ENCODE peak calls at places on chromosomes 3 and 15, in six cellular contexts. Y, X, C, W, M and N are unnamed samples.

GRCh38 chr3:136332776-136333175 is 82.6 kb downstream of the PCCB start:
- DNase-seq in Y (peak), X (no peak), C (no peak), W (no peak), M (no peak), N (no peak)

GRCh38 chr15:22229971-22230815 is 149.9 kb downstream of the OR4M2 start:
- DNase-seq in C (no peak), M (no peak), W (no peak), X (no peak), Y (no peak), N (no peak)

GRCh38 chr3:197603317-197603933 is 47.7 kb upstream of the BDH1 start:
- DNase-seq in Y (no peak), M (no peak), W (no peak), C (no peak), X (peak), N (no peak)

GRCh38 chr3:121231872-121232271 is 313.9 kb downstream of the POLQ start:
- DNase-seq in Y (no peak), M (no peak), C (no peak), W (no peak), X (no peak), N (no peak)

GRCh38 chr15:72128360-72128759 is 10.2 kb downstream of the SENP8 start:
- DNase-seq in Y (no peak), C (no peak), X (no peak), M (no peak), W (no peak), N (no peak)

GRCh38 chr15:47824185-47824584 is 106.9 kb downstream of the SEMA6D start:
- DNase-seq in X (no peak), C (no peak), M (no peak), W (no peak), Y (no peak), N (no peak)

GRCh38 chr3:112350181-112350825 is 17.3 kb downstream of the CD200 start:
- DNase-seq in Y (no peak), M (no peak), X (no peak), C (no peak), W (no peak), N (no peak)

GRCh38 chr3:47016934-47017435 is 37.5 kb downstream of the NBEAL2 start:
- DNase-seq in X (peak), Y (no peak), M (no peak), W (peak), C (no peak), N (no peak)

GRCh38 chr3:84209473-84209872 is 749.3 kb upstream of the CADM2 start:
- DNase-seq in Y (no peak), C (no peak), M (no peak), W (no peak), X (no peak), N (no peak)

GRCh38 chr3:9746330-9746729 is 3.4 kb upstream of the OGG1 start:
- DNase-seq in Y (no peak), W (peak), M (peak), X (no peak), C (no peak), N (no peak)

GRCh38 chr15:50256188-50257041 is 9.1 kb downstream of the HDC start:
- DNase-seq in X (no peak), Y (no peak), M (no peak), W (no peak), C (no peak), N (peak)

GRCh38 chr3:49671291-49672288 is 2.6 kb upstream of the APEH start:
- DNase-seq in C (peak), Y (peak), W (peak), M (peak), X (peak), N (peak)

GRCh38 chr3:187684880-187685279 is 14.7 kb upstream of the SST start:
- DNase-seq in M (no peak), W (no peak), X (no peak), C (no peak), Y (no peak), N (no peak)

GRCh38 chr15:29133321-29133720 is 136.3 kb downstream of the NSMCE3 start:
- DNase-seq in X (no peak), M (no peak), W (no peak), Y (peak), C (no peak), N (no peak)

GRCh38 chr3:126291537-126291936 is 65.7 kb downstream of the KLF15 start:
- DNase-seq in C (no peak), X (no peak), Y (no peak), W (no peak), M (no peak), N (no peak)

GRCh38 chr3:64329037-64329436 is 103.8 kb upstream of the PRICKLE2 start:
- DNase-seq in W (no peak), Y (no peak), X (no peak), C (no peak), M (no peak), N (no peak)

GRCh38 chr3:193388371-193388770 is 9.8 kb upstream of the ATP13A5 start:
- DNase-seq in M (no peak), Y (no peak), W (no peak), X (no peak), C (no peak), N (no peak)

GRCh38 chr15:97482521-97482920 is 478.0 kb upstream of the ARRDC4 start:
- DNase-seq in X (no peak), Y (no peak), C (no peak), W (no peak), M (no peak), N (peak)

GRCh38 chr15:82649226-82649999 is 2.2 kb upstream of the CPEB1 start:
- DNase-seq in X (peak), M (no peak), W (no peak), C (no peak), Y (no peak), N (no peak)

GRCh38 chr3:123334056-123334455 is 114.8 kb downstream of the ADCY5 start:
- DNase-seq in Y (no peak), C (no peak), M (no peak), W (no peak), X (no peak), N (no peak)

GRCh38 chr3:150165396-150166094 is 194.8 kb upstream of the PFN2 start:
- DNase-seq in C (no peak), X (no peak), W (no peak), M (no peak), Y (no peak), N (no peak)

GRCh38 chr15:82937659-82938058 is 14.9 kb downstream of the HOMER2 start:
- DNase-seq in X (no peak), Y (no peak), W (no peak), M (no peak), C (no peak), N (no peak)

GRCh38 chr3:124814620-124815421 is 72.3 kb downstream of the ITGB5 start:
- DNase-seq in Y (no peak), X (no peak), W (no peak), M (peak), C (no peak), N (peak)

GRCh38 chr3:123753321-123753720 is 130.8 kb downstream of the MYLK start:
- DNase-seq in W (no peak), X (no peak), M (no peak), Y (no peak), C (no peak), N (no peak)

GRCh38 chr3:110710605-110711004 is 361.0 kb upstream of the NECTIN3 start:
- DNase-seq in W (no peak), M (peak), C (no peak), X (no peak), Y (no peak), N (peak)

GRCh38 chr3:43455233-43455632 is 166.6 kb downstream of the ANO10 start:
- DNase-seq in W (no peak), M (peak), X (no peak), Y (no peak), C (no peak), N (peak)

GRCh38 chr15:98075441-98075840 is 114.9 kb downstream of the ARRDC4 start:
- DNase-seq in C (no peak), Y (no peak), M (no peak), X (no peak), W (no peak), N (no peak)

GRCh38 chr3:35505181-35505580 is 134.1 kb upstream of the ARPP21 start:
- DNase-seq in M (peak), X (no peak), C (no peak), Y (no peak), W (no peak), N (no peak)

GRCh38 chr3:98246142-98246541 is 17.9 kb upstream of the OR5H6 start:
- DNase-seq in W (no peak), M (no peak), Y (no peak), X (no peak), C (no peak), N (no peak)

GRCh38 chr3:159804726-159805410 is 183.8 kb upstream of the IL12A start:
- DNase-seq in Y (peak), M (peak), C (peak), X (peak), W (peak), N (peak)

GRCh38 chr3:159805411-159805772 is 183.2 kb upstream of the IL12A start:
- DNase-seq in C (no peak), M (no peak), X (no peak), Y (no peak), W (no peak), N (no peak)

GRCh38 chr3:159803444-159803843 is 185.2 kb upstream of the IL12A start:
- DNase-seq in X (no peak), M (no peak), W (no peak), Y (no peak), C (no peak), N (no peak)

GRCh38 chr3:159807137-159808028 is 181.3 kb upstream of the IL12A start:
- DNase-seq in M (no peak), C (no peak), X (no peak), Y (no peak), W (no peak), N (no peak)

DNA sequence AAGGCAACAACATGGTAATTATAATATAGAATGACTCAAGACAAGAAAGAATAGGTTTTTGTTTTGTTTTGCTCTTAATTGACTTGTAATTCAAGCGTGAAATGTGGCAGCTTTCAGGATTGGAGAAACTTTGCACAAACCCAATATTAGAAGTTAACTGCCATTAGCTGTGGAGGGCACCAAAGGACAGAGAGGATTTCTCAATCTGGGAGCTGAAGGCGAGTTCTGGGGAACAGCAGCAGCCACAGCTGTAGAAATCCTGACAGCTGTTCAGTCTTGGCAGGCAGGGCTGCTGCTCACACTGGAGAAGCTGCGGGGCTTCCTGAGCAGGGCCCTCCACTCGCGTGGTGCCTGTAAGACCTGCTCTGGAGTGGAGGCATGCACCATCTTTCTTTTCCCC is 182.2 kb upstream of the IL12A start:
- DNase-seq in Y (no peak), C (peak), X (no peak), M (no peak), W (no peak), N (no peak)
- TF ChIP-seq CTCF in Y (no peak), C (no peak), X (no peak), M (no peak), W (no peak), N (no peak)

GRCh38 chr3:190081387-190081786 is 39.3 kb downstream of the P3H2 start:
- DNase-seq in C (no peak), Y (no peak), W (no peak), M (no peak), X (no peak), N (no peak)
- TF ChIP-seq CTCF in C (no peak), Y (no peak), W (no peak), M (no peak), X (no peak), N (no peak)

GRCh38 chr3:62688050-62688449 is 187.2 kb downstream of the CADPS start:
- DNase-seq in C (no peak), X (no peak), M (no peak), W (no peak), Y (no peak), N (no peak)

GRCh38 chr3:62688812-62689211 is 186.4 kb downstream of the CADPS start:
- DNase-seq in C (no peak), W (no peak), M (no peak), Y (no peak), X (no peak), N (no peak)

GRCh38 chr3:62682826-62683225 is 192.4 kb downstream of the CADPS start:
- DNase-seq in W (no peak), X (no peak), Y (no peak), M (no peak), C (no peak), N (no peak)

GRCh38 chr3:62686916-62687315 is 188.3 kb downstream of the CADPS start:
- DNase-seq in Y (no peak), X (no peak), W (no peak), C (no peak), M (no peak), N (no peak)

DNA sequence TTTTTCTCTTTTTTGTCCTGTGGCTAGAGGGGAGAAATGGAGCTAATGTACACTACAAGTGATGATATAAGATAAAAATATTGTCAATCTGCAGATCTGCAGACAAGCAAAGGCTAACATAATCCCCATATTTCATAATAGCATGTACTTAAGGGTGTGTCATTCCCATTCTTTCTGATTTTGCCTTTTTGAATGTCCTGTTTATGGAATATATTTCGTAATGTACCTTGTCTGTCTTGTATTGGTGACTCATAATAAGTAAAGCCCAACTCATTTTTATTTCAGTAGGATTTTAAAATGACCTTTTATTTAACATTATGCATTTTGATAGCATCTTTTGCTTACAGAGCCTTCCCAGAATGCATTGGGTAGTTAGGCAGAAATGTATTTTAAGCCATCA is 188.7 kb downstream of the CADPS start:
- DNase-seq in Y (no peak), X (no peak), M (no peak), C (no peak), W (no peak), N (no peak)
- TF ChIP-seq CTCF in Y (no peak), X (no peak), M (no peak), C (no peak), W (no peak), N (no peak)

GRCh38 chr3:137409584-137409983 is 354.5 kb upstream of the SOX14 start:
- DNase-seq in C (no peak), X (no peak), W (no peak), M (no peak), Y (no peak), N (no peak)
- TF ChIP-seq CTCF in C (no peak), X (no peak), W (no peak), M (peak), Y (no peak), N (no peak)

DNA sequence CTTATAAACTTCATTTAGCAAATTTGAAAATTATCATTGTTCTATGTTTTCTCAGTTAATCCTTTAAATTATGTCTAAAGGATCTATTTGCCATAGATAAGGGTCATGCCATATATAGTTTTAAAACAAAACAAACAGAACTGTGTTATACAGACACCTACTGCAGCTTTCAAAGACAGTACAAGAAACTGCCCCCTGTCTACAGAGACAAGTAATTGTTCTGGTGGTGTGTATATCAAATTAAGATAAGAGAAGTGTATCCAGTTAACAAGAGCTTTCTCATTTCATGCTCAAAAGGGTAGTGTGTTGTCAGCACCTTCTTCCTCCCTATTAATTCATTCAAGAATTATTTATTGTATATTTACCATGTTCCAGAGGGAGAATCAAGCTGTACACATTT is 201.2 kb downstream of the FMN1 start:
- DNase-seq in W (no peak), X (no peak), Y (no peak), C (no peak), M (peak), N (no peak)
- TF ChIP-seq CTCF in W (peak), X (no peak), Y (no peak), C (no peak), M (peak), N (no peak)

DNA sequence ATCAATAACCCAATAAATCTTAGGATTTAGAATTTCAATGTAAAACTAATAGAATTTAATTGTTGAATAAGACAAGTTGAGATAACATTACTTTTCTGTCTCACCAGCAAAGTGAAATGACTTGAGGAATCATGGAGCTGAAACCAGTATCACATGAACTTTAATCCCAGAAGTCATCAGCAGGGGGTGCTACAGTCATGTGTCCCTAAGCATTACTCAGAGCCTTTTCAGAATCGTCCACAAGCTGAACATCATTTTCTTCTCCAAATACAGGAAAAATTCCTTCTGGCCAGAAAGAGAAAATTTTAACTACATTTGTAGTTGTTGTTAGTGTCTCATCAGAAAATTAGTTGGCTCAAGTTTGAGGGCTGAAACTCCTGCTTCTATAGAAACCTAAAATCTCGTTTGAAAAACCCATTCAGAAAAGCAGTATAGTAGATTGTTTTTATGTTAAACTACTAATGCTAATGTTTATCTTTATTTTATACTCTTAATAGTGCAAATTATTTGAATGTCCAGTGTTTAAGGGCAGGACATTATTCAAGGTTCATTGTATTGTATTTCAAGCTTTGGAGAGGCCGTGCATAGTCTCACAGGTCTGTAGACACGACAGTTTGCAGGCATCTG is 384.1 kb downstream of the PLOD2 start:
- DNase-seq in C (peak), X (peak), Y (peak), M (peak), W (peak), N (peak)
- TF ChIP-seq CTCF in C (peak), X (peak), Y (no peak), M (peak), W (peak), N (peak)